ENCODE peak calls at places on chromosome 15, in five cellular contexts. P is GM13976, I is omental fat pad, F is endothelial cell, Y is left lung. D is an unnamed sample.

GRCh38 chr15:99176757-99177156 is 71.9 kb downstream of the SYNM start:
- DNase-seq in P (no peak), I (no peak), F (no peak), Y (no peak), D (no peak)

GRCh38 chr15:85607842-85608241 is 186.9 kb downstream of the KLHL25 start:
- DNase-seq in P (no peak), I (no peak), F (no peak), Y (no peak), D (no peak)

GRCh38 chr15:69497634-69498033 is 45.0 kb downstream of the RPLP1 start:
- DNase-seq in P (no peak), I (no peak), F (no peak), Y (no peak), D (peak)

GRCh38 chr15:68794307-68794706 is 26.4 kb downstream of the ANP32A start:
- DNase-seq in P (no peak), I (no peak), F (no peak), Y (no peak), D (no peak)

GRCh38 chr15:70765504-70766281 is 2.3 kb upstream of the UACA start:
- DNase-seq in P (no peak), I (no peak), F (no peak), Y (no peak), D (no peak)

GRCh38 chr15:28890711-28891495 is 5.1 kb downstream of the APBA2 start:
- DNase-seq in P (no peak), I (no peak), F (no peak), Y (no peak), D (peak)

GRCh38 chr15:36218322-36218721 is 361.1 kb upstream of the CDIN1 start:
- DNase-seq in P (no peak), I (no peak), F (no peak), Y (no peak), D (no peak)

GRCh38 chr15:42154576-42155355 is 1.7 kb downstream of the PLA2G4F start:
- DNase-seq in P (no peak), I (no peak), F (no peak), Y (no peak), D (no peak)

GRCh38 chr15:39466428-39466827 is 114.5 kb upstream of the THBS1 start:
- DNase-seq in P (no peak), I (no peak), F (no peak), Y (peak), D (no peak)

GRCh38 chr15:80591471-80591870 is 103.6 kb upstream of the ABHD17C start:
- DNase-seq in P (no peak), I (no peak), F (no peak), Y (no peak), D (no peak)

GRCh38 chr15:59321000-59321689 is 51.5 kb downstream of the MYO1E start:
- DNase-seq in P (no peak), I (no peak), F (no peak), Y (no peak), D (no peak)

GRCh38 chr15:98966036-98966787 is 41.4 kb downstream of the PGPEP1L start:
- DNase-seq in P (no peak), I (no peak), F (no peak), Y (no peak), D (no peak)

GRCh38 chr15:42353061-42353460 is 6.2 kb upstream of the CAPN3 start:
- DNase-seq in P (no peak), I (no peak), F (no peak), Y (no peak), D (no peak)

GRCh38 chr15:78506971-78507830 is at the start of gene HYKK:
- DNase-seq in P (peak), I (peak), F (peak), Y (peak), D (peak)

DNA sequence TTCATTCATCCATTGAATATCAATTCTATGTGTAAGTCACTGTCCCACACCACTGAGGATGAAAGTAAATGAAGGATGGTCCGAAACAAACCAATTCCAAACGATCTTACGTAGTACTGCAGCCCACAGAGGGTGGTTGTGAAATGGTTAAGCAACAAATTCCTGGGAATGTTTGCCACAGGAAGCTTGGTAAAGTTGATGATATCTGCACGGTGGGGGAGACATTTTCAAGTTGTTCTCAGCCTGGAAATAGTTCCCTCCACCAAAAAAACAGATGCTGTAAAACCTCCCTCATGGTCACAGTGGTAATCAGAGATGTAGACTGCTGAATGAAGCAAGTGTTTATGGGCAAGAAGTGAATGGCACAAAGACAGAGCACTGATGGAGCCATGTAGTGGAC is 35.9 kb upstream of the BNC1 start:
- DNase-seq in P (no peak), I (no peak), F (no peak), Y (no peak), D (no peak)
- TF ChIP-seq CTCF in P (no peak), I (no peak), F (no peak), Y (no peak), D (no peak)

GRCh38 chr15:61834076-61834697 is 226.1 kb downstream of the VPS13C start:
- DNase-seq in P (peak), I (peak), F (peak), Y (peak), D (peak)

GRCh38 chr15:61831505-61831921 is 228.7 kb downstream of the VPS13C start:
- DNase-seq in P (no peak), I (no peak), F (no peak), Y (no peak), D (no peak)

GRCh38 chr15:61830536-61831330 is 229.5 kb downstream of the VPS13C start:
- DNase-seq in P (no peak), I (no peak), F (no peak), Y (no peak), D (no peak)

GRCh38 chr15:61829514-61829889 is 230.7 kb downstream of the VPS13C start:
- DNase-seq in P (no peak), I (no peak), F (no peak), Y (no peak), D (no peak)

DNA sequence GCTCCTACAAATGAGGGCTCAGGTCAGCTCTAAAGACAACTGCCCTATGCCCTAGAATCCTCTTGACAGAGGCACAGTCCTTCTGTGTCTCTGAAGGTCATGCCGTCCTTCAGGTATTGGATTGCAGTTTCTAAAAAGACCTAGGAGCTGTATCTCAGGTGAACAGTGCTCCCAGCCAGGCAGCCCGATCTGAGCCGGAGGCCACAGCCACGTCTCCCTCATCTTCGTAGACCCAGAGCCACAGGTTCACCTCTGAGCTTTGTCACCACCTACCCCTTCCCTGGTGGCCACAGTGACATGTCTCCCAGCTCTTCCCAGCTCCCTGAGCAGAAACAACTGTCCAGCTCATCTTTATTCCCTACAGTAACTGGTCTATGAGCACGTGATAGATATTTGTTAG is 228.0 kb downstream of the VPS13C start:
- DNase-seq in P (no peak), I (no peak), F (no peak), Y (no peak), D (no peak)
- TF ChIP-seq CTCF in P (no peak), I (no peak), F (no peak), Y (no peak), D (no peak)

DNA sequence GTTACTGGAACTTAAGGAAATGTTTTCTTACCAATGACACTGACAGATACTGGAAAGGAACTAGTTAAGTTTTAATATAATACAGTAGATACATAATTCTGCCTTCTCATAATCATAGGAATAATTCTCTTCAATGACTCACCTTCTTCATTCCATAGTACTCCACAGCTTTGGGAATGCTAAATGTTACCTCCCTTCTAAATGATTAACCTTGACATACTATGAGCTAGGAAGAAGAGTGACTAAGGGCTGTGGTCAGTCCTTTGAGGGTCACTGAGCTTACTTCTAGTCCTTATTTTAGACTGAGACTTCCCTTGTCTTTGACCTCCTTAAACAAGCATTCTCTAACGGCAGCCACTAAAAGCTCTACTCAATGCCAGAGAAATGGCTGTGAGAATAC is 69.6 kb upstream of the PPIB start:
- DNase-seq in P (no peak), I (no peak), F (no peak), Y (no peak), D (no peak)
- TF ChIP-seq CTCF in P (no peak), I (no peak), F (no peak), Y (no peak), D (no peak)

GRCh38 chr15:40914486-40914885 is 14.7 kb upstream of the DLL4 start:
- DNase-seq in P (no peak), I (no peak), F (no peak), Y (no peak), D (no peak)
- TF ChIP-seq CTCF in P (no peak), I (no peak), F (no peak), Y (no peak), D (no peak)

GRCh38 chr15:95329362-95329761 is 1001.1 kb upstream of the NR2F2 start:
- DNase-seq in P (no peak), I (no peak), F (no peak), Y (no peak), D (no peak)
- TF ChIP-seq CTCF in P (no peak), I (no peak), F (no peak), Y (no peak), D (no peak)

GRCh38 chr15:97904196-97904572 is 56.3 kb upstream of the ARRDC4 start:
- DNase-seq in P (peak), I (no peak), F (peak), Y (peak), D (peak)
- TF ChIP-seq CTCF in P (peak), I (no peak), F (peak), Y (peak), D (peak)

DNA sequence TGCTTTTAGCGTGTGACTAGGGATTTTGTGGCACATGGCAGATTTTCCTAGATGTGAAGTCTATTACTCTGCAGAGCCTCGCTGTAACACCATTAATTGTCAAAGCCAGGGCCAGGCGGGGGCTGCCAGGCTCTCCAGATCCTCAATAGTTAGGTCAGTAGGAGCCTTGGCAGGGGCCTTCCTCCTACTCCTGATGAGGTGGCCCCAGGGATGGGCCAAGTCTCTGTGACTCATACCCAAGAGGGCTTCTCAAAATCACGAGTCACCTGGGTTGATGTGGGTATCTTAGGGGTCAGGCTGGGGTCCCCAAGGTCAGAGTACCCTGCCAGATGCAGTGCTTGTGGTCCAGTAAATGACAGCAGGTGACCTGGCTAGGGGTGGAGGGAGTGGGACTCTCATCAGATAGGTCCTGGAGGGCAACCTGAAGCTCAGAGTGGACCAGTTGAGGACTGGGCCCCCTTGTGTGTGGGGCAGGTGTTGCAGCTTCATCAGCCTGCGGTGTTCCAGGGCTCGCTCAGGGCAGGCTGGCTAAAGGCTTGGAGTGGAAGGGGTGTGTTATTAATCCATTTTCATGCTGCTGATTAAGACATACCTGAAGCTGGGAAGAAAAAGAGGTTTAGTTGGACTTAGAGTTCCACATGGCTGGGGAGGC is 88.5 kb upstream of the MYZAP start:
- DNase-seq in P (no peak), I (no peak), F (peak), Y (no peak), D (peak)
- TF ChIP-seq CTCF in P (no peak), I (no peak), F (peak), Y (no peak), D (no peak)

GRCh38 chr15:33735637-33736247 is 232.6 kb upstream of the CHRM5 start:
- DNase-seq in P (peak), I (no peak), F (peak), Y (no peak), D (peak)

GRCh38 chr15:33738941-33739664 is 229.2 kb upstream of the CHRM5 start:
- DNase-seq in P (no peak), I (no peak), F (no peak), Y (no peak), D (no peak)

GRCh38 chr15:33742286-33742685 is 226.0 kb upstream of the CHRM5 start:
- DNase-seq in P (no peak), I (no peak), F (no peak), Y (no peak), D (no peak)

GRCh38 chr15:33735143-33735542 is 233.2 kb upstream of the CHRM5 start:
- DNase-seq in P (no peak), I (no peak), F (no peak), Y (no peak), D (no peak)

GRCh38 chr15:33737687-33738606 is 230.3 kb upstream of the CHRM5 start:
- DNase-seq in P (peak), I (no peak), F (peak), Y (no peak), D (peak)
- TF ChIP-seq CTCF in P (peak), I (no peak), F (peak), Y (peak), D (peak)

D was measured in activated CD8-positive, alpha-beta T cell treated with anti-CD3 and anti-CD28 coated beads for 36 hours.